ENCODE peak calls at places on chromosomes 5 and 9, in four cellular contexts. I is body of pancreas, Y is Peyer's patch, C is lung. K is an unnamed sample.

GRCh38 chr9:137143459-137143858 is 4.5 kb downstream of the GRIN1 start:
- DNase-seq in I (no peak), Y (no peak), C (no peak), K (no peak)

GRCh38 chr9:109968702-109969450 is 188.9 kb downstream of the PALM2AKAP2 start:
- DNase-seq in I (no peak), C (no peak), Y (no peak), K (peak; percentile 17)

GRCh38 chr9:85740821-85741111 is 988 bp downstream of the AGTPBP1 start:
- DNase-seq in C (no peak), Y (no peak), I (no peak), K (no peak)

GRCh38 chr5:126358525-126358924 is 64.7 kb upstream of the GRAMD2B start:
- DNase-seq in I (no peak), C (no peak), Y (no peak), K (no peak)

GRCh38 chr9:96486351-96487029 is 36.5 kb downstream of the HABP4 start:
- DNase-seq in I (peak; percentile 47), Y (no peak), C (peak; percentile 45), K (peak; percentile 71)

GRCh38 chr9:99463144-99463543 is 241.1 kb downstream of the SEC61B start:
- DNase-seq in I (no peak), Y (no peak), C (no peak), K (no peak)

GRCh38 chr5:59187772-59188347 is 605.0 kb downstream of the RAB3C start:
- DNase-seq in I (no peak), C (no peak), Y (no peak), K (no peak)

GRCh38 chr9:77488439-77489126 is 159.5 kb downstream of the GNA14 start:
- DNase-seq in C (no peak), Y (no peak), I (no peak), K (no peak)

GRCh38 chr5:104904561-104904960 is 1342.0 kb upstream of the NUDT12 start:
- DNase-seq in Y (no peak), I (no peak), C (no peak), K (no peak)

GRCh38 chr9:5799314-5799713 is 33.6 kb downstream of the ERMP1 start:
- DNase-seq in I (peak; percentile 39), C (no peak), Y (peak; percentile 64), K (peak; percentile 48)

GRCh38 chr5:42887575-42887974 is 75.9 kb upstream of the SELENOP start:
- DNase-seq in Y (no peak), C (no peak), I (no peak), K (no peak)

GRCh38 chr9:75658301-75658919 is 232.1 kb upstream of the PCSK5 start:
- DNase-seq in I (no peak), C (no peak), Y (no peak), K (no peak)

GRCh38 chr9:137429546-137429890 is 6.3 kb downstream of the NOXA1 start:
- DNase-seq in C (no peak), Y (no peak), I (no peak), K (no peak)

GRCh38 chr5:120252839-120253238 is 211.3 kb upstream of the PRR16 start:
- DNase-seq in I (no peak), C (no peak), Y (no peak), K (no peak)

GRCh38 chr9:78533500-78533899 is 236.6 kb downstream of the PSAT1 start:
- DNase-seq in Y (no peak), C (no peak), I (no peak), K (no peak)

GRCh38 chr5:119059740-119060255 is 11.1 kb upstream of the DMXL1 start:
- DNase-seq in C (no peak), Y (no peak), I (no peak), K (no peak)

GRCh38 chr5:169161022-169161680 is 139.8 kb downstream of the SLIT3 start:
- DNase-seq in Y (no peak), I (peak; percentile 64), C (peak; percentile 44), K (no peak)

GRCh38 chr5:65928341-65928752 is 2.0 kb downstream of the ERBIN start:
- DNase-seq in I (no peak), C (no peak), Y (no peak), K (no peak)

GRCh38 chr9:88820055-88820454 is 171.2 kb upstream of the S1PR3 start:
- DNase-seq in Y (no peak), I (no peak), C (no peak), K (no peak)

GRCh38 chr9:77648458-77649108 is 461 bp upstream of the GNA14 start:
- DNase-seq in C (peak; percentile 68), I (peak; percentile 69), Y (peak; percentile 59), K (peak; percentile 59)

GRCh38 chr9:109063765-109064164 is 50.5 kb upstream of the CTNNAL1 start:
- DNase-seq in C (peak; percentile 41), I (no peak), Y (no peak), K (no peak)

GRCh38 chr9:77764894-77765780 is 117.0 kb upstream of the GNA14 start:
- DNase-seq in I (peak; percentile 7), Y (no peak), C (no peak), K (no peak)

GRCh38 chr9:92180669-92181181 is 65.5 kb upstream of the SPTLC1 start:
- DNase-seq in Y (no peak), C (no peak), I (peak; percentile 18), K (no peak)

GRCh38 chr5:157484768-157485167 is 24.8 kb downstream of the NIPAL4 start:
- DNase-seq in Y (no peak), C (peak; percentile 45), I (no peak), K (no peak)

GRCh38 chr5:60371065-60371464 is 328.9 kb downstream of the DEPDC1B start:
- DNase-seq in I (peak; percentile 35), Y (no peak), C (no peak), K (no peak)

GRCh38 chr5:80191991-80192398 is 63.9 kb downstream of the SERINC5 start:
- DNase-seq in C (no peak), I (no peak), Y (peak; percentile 58), K (peak; percentile 54)

GRCh38 chr5:1930501-1930879 is 47.8 kb upstream of the IRX4 start:
- DNase-seq in I (no peak), C (no peak), Y (no peak), K (no peak)
- H3K4me3 ChIP-seq in I (peak overlapping the region; percentile 51), C (no peak overlapping the region), Y (no peak overlapping the region), K (peak overlapping the region; percentile 51)

GRCh38 chr9:82188817-82189216 is 200.2 kb downstream of the SPATA31D1 start:
- DNase-seq in C (no peak), Y (no peak), I (no peak), K (no peak)
- TF ChIP-seq CTCF in C (no peak), Y (no peak), I (no peak), K (no peak)

DNA sequence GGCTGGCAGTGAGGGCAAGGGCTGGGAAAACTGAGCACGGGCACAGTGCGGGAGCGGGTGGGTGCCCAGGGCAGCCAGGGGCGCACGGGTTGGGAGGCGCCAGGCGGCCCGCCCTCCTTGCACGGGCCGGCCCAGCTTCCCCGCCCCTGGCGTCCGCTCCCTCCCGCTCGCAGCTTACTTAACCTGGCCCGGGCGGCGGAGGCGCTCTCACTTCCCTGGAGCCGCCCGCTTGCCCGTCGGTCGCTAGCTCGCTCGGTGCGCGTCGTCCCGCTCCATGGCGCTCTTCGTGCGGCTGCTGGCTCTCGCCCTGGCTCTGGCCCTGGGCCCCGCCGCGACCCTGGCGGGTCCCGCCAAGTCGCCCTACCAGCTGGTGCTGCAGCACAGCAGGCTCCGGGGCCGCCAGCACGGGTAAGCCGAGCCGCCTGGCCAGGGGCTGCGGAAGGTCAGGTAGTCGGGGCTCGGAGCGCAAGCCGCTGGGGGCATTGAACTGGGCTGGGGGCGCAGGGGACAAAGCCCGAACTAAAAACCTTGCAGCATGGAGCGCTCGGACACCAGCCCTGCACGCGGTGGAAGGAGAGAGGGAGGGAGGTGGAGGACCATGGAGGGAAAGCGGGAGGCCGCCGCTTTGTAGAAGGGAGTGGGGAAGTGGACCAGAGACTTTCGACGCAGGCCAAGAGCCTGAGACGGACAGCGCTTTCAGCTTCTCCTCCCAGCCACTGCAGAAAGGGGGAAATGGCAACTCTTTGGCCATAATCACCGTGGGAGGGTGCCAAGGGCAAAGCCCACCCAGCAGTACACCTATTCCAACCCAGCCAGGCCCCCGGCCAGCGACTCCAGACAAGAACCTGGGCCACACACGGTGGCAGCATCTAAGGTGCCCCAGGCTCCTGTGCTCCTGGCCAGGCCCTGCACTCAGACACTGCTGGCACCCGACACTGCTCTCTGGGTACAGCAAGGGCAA is at the start of gene TGFBI:
- DNase-seq in I (peak; percentile 69), C (peak; percentile 60), Y (peak; percentile 76), K (peak; percentile 63)
- H3K4me3 ChIP-seq in I (peak within 1 kb of the TSS; percentile 5), C (peak within 1 kb of the TSS; percentile 32), Y (peak within 1 kb of the TSS; percentile 61), K (peak within 1 kb of the TSS; percentile 49)

GRCh38 chr5:131877873-131878272 is 67.6 kb downstream of the MEIKIN start:
- DNase-seq in I (no peak), Y (no peak), C (no peak), K (no peak)

GRCh38 chr5:131879705-131880104 is 65.8 kb downstream of the MEIKIN start:
- DNase-seq in Y (no peak), I (no peak), C (no peak), K (no peak)
- TF ChIP-seq CTCF in Y (no peak), I (no peak), C (no peak), K (no peak)

DNA sequence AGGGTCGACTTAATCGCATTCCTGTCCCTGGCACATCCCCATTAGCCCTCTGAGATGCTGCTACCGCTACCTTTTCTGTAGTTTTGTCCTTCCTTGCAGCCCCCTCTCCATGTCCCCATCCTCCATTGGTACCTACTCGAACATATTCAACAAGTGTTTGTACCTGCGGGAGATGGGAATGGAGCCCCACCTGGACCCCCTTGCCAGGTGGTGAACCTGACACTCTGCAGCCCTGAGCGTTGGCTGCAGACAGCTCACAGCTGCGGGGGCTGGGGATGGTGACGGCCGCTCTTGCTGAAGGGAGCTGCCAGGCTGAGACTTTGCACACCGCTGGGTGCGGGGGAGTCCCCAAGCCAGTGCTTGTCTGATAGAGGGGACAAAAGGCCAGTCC is 96.3 kb upstream of the DAP start:
- DNase-seq in Y (no peak), C (no peak), I (no peak), K (peak; percentile 43)
- H3K4me3 ChIP-seq in Y (no peak overlapping the region), C (no peak overlapping the region), I (no peak overlapping the region), K (no peak overlapping the region)